ENCODE peak calls at places on chromosome 19, in six cellular contexts. One of them, this sample, is unnamed.

GRCh38 chr19:20840371-20840770 is 64.3 kb downstream of the ZNF66 start:
- DNase-seq in astrocyte: no peak
- DNase-seq in CD8-positive, alpha-beta T cell: no peak
- DNase-seq in cardiac muscle cell: no peak
- DNase-seq in right atrium auricular region: no peak
- DNase-seq in AG04450: no peak
- DNase-seq in this sample: no peak

GRCh38 chr19:58181902-58182576 is 822 bp upstream of the ZNF274 start:
- DNase-seq in astrocyte: no peak
- DNase-seq in CD8-positive, alpha-beta T cell: peak; percentile 70
- DNase-seq in cardiac muscle cell: peak; percentile 55
- DNase-seq in right atrium auricular region: no peak
- DNase-seq in AG04450: no peak
- DNase-seq in this sample: no peak

GRCh38 chr19:46489445-46490272 is 6.0 kb downstream of the PNMA8B start:
- DNase-seq in astrocyte: peak; percentile 76
- DNase-seq in CD8-positive, alpha-beta T cell: no peak
- DNase-seq in cardiac muscle cell: peak; percentile 81
- DNase-seq in right atrium auricular region: peak; percentile 77
- DNase-seq in AG04450: no peak
- DNase-seq in this sample: no peak

GRCh38 chr19:44757735-44758505 is 9.4 kb downstream of the BCL3 start:
- DNase-seq in astrocyte: no peak
- DNase-seq in CD8-positive, alpha-beta T cell: no peak
- DNase-seq in cardiac muscle cell: peak; percentile 77
- DNase-seq in right atrium auricular region: peak; percentile 82
- DNase-seq in AG04450: no peak
- DNase-seq in this sample: no peak

GRCh38 chr19:1944088-1944915 is 3.3 kb downstream of the CSNK1G2 start:
- DNase-seq in astrocyte: no peak
- DNase-seq in CD8-positive, alpha-beta T cell: no peak
- DNase-seq in cardiac muscle cell: no peak
- DNase-seq in right atrium auricular region: no peak
- DNase-seq in AG04450: no peak
- DNase-seq in this sample: no peak

GRCh38 chr19:33195711-33196347 is 1.7 kb downstream of the LRP3 start:
- DNase-seq in astrocyte: no peak
- DNase-seq in CD8-positive, alpha-beta T cell: no peak
- DNase-seq in cardiac muscle cell: no peak
- DNase-seq in right atrium auricular region: no peak
- DNase-seq in AG04450: no peak
- DNase-seq in this sample: no peak

GRCh38 chr19:38842439-38843174 is 7.2 kb downstream of the HNRNPL start:
- DNase-seq in astrocyte: no peak
- DNase-seq in CD8-positive, alpha-beta T cell: peak; percentile 81
- DNase-seq in cardiac muscle cell: no peak
- DNase-seq in right atrium auricular region: no peak
- DNase-seq in AG04450: no peak
- DNase-seq in this sample: no peak

GRCh38 chr19:5261151-5261890 is 79.3 kb downstream of the PTPRS start:
- DNase-seq in astrocyte: no peak
- DNase-seq in CD8-positive, alpha-beta T cell: no peak
- DNase-seq in cardiac muscle cell: no peak
- DNase-seq in right atrium auricular region: no peak
- DNase-seq in AG04450: no peak
- DNase-seq in this sample: no peak

GRCh38 chr19:27774337-27774736 is 1438.6 kb downstream of the UQCRFS1 start:
- DNase-seq in astrocyte: no peak
- DNase-seq in CD8-positive, alpha-beta T cell: no peak
- DNase-seq in cardiac muscle cell: no peak
- DNase-seq in right atrium auricular region: peak; percentile 23
- DNase-seq in AG04450: no peak
- DNase-seq in this sample: no peak

GRCh38 chr19:3358919-3359849 is 7.2 kb upstream of the NFIC start:
- DNase-seq in astrocyte: no peak
- DNase-seq in CD8-positive, alpha-beta T cell: peak; percentile 82
- DNase-seq in cardiac muscle cell: peak; percentile 72
- DNase-seq in right atrium auricular region: no peak
- DNase-seq in AG04450: no peak
- DNase-seq in this sample: no peak

GRCh38 chr19:14072535-14073231 is at the start of gene MISP3:
- DNase-seq in astrocyte: peak; percentile 40
- DNase-seq in CD8-positive, alpha-beta T cell: no peak
- DNase-seq in cardiac muscle cell: no peak
- DNase-seq in right atrium auricular region: no peak
- DNase-seq in AG04450: no peak
- DNase-seq in this sample: no peak

GRCh38 chr19:14000691-14001365 is 5.3 kb downstream of the RFX1 start:
- DNase-seq in astrocyte: no peak
- DNase-seq in CD8-positive, alpha-beta T cell: no peak
- DNase-seq in cardiac muscle cell: no peak
- DNase-seq in right atrium auricular region: no peak
- DNase-seq in AG04450: no peak
- DNase-seq in this sample: no peak

GRCh38 chr19:5246554-5247155 is 94.0 kb downstream of the PTPRS start:
- DNase-seq in astrocyte: no peak
- DNase-seq in CD8-positive, alpha-beta T cell: no peak
- DNase-seq in cardiac muscle cell: no peak
- DNase-seq in right atrium auricular region: no peak
- DNase-seq in AG04450: no peak
- DNase-seq in this sample: no peak

GRCh38 chr19:10390652-10391286 is 10.4 kb upstream of the TYK2 start:
- DNase-seq in astrocyte: peak; percentile 36
- DNase-seq in CD8-positive, alpha-beta T cell: peak; percentile 80
- DNase-seq in cardiac muscle cell: peak; percentile 81
- DNase-seq in right atrium auricular region: peak; percentile 75
- DNase-seq in AG04450: peak; percentile 46
- DNase-seq in this sample: peak; percentile 69

GRCh38 chr19:791605-792360 is 5.5 kb upstream of the PTBP1 start:
- DNase-seq in astrocyte: no peak
- DNase-seq in CD8-positive, alpha-beta T cell: no peak
- DNase-seq in cardiac muscle cell: peak; percentile 62
- DNase-seq in right atrium auricular region: no peak
- DNase-seq in AG04450: no peak
- DNase-seq in this sample: no peak

GRCh38 chr19:39829702-39830275 is 4.2 kb downstream of the DYRK1B start:
- DNase-seq in astrocyte: no peak
- DNase-seq in CD8-positive, alpha-beta T cell: no peak
- DNase-seq in cardiac muscle cell: no peak
- DNase-seq in right atrium auricular region: no peak
- DNase-seq in AG04450: no peak
- DNase-seq in this sample: peak; percentile 34

GRCh38 chr19:13983213-13983889 is 22.8 kb downstream of the RFX1 start:
- DNase-seq in astrocyte: no peak
- DNase-seq in CD8-positive, alpha-beta T cell: peak; percentile 79
- DNase-seq in cardiac muscle cell: no peak
- DNase-seq in right atrium auricular region: no peak
- DNase-seq in AG04450: no peak
- DNase-seq in this sample: no peak

GRCh38 chr19:14901675-14902260 is 15.8 kb upstream of the OR7A17 start:
- DNase-seq in astrocyte: no peak
- DNase-seq in CD8-positive, alpha-beta T cell: no peak
- DNase-seq in cardiac muscle cell: peak; percentile 5
- DNase-seq in right atrium auricular region: no peak
- DNase-seq in AG04450: no peak
- DNase-seq in this sample: no peak

GRCh38 chr19:30426864-30427263 is 54.7 kb downstream of the ZNF536 start:
- DNase-seq in astrocyte: no peak
- DNase-seq in CD8-positive, alpha-beta T cell: no peak
- DNase-seq in cardiac muscle cell: no peak
- DNase-seq in right atrium auricular region: no peak
- DNase-seq in AG04450: no peak
- DNase-seq in this sample: no peak

GRCh38 chr19:30428856-30429255 is 56.7 kb downstream of the ZNF536 start:
- DNase-seq in astrocyte: no peak
- DNase-seq in CD8-positive, alpha-beta T cell: no peak
- DNase-seq in cardiac muscle cell: no peak
- DNase-seq in right atrium auricular region: peak; percentile 47
- DNase-seq in AG04450: no peak
- DNase-seq in this sample: no peak

GRCh38 chr19:30428281-30428680 is 56.1 kb downstream of the ZNF536 start:
- DNase-seq in astrocyte: no peak
- DNase-seq in CD8-positive, alpha-beta T cell: no peak
- DNase-seq in cardiac muscle cell: no peak
- DNase-seq in right atrium auricular region: peak; percentile 16
- DNase-seq in AG04450: no peak
- DNase-seq in this sample: no peak

GRCh38 chr19:30423481-30423880 is 51.3 kb downstream of the ZNF536 start:
- DNase-seq in astrocyte: no peak
- DNase-seq in CD8-positive, alpha-beta T cell: no peak
- DNase-seq in cardiac muscle cell: no peak
- DNase-seq in right atrium auricular region: peak; percentile 46
- DNase-seq in AG04450: no peak
- DNase-seq in this sample: no peak

DNA sequence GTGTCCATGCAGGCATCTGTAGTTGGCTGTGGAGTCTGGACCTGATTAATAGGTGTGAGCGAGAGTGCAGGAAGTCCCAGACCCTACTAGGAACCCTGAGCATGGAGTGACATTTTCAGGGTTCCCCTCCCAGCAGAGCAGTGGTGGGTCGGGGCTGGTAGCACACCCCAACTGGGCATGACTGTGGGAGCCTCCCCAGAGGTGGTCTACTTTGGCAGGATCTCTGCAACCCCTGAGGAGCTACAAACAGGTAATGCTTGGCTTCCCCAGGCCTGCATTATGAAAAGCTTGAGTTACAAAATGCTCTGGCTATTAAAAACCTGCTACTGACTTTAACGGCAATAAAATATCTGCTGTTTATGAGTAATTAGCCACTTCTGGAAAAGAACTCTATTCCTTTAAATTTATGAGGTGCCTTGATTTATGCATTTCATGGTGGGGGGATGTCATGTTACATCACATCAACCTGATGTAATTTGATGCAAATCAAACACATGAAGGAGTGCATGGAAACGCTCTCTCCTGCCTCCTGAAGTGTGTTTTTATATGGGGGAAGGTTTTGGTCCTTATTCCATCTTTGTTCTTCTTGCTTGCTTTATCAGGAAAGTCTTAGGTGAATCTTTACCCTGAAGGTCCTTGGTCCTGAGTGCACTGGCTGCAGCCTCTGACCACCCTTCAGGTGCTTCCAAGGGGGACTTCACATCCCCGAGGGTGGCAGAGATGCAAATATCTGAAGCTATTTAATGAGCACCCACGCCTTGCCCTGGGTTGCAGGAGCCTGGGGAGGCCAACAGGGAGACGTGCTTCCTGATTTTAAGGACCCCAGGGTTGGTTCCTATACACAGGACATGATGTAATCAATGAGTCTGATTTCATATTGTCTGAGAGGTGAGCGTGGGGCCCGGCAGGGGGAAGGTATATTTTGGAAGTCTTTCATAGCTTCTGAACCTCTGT is 54.0 kb downstream of the ZNF536 start:
- DNase-seq in astrocyte: no peak
- DNase-seq in CD8-positive, alpha-beta T cell: no peak
- DNase-seq in cardiac muscle cell: no peak
- DNase-seq in right atrium auricular region: peak; percentile 28
- DNase-seq in AG04450: no peak
- DNase-seq in this sample: no peak
- TF ChIP-seq CTCF in astrocyte: no peak
- TF ChIP-seq CTCF in CD8-positive, alpha-beta T cell: no peak
- TF ChIP-seq CTCF in cardiac muscle cell: no peak
- TF ChIP-seq CTCF in right atrium auricular region: no peak
- TF ChIP-seq CTCF in AG04450: no peak
- TF ChIP-seq CTCF in this sample: no peak

DNA sequence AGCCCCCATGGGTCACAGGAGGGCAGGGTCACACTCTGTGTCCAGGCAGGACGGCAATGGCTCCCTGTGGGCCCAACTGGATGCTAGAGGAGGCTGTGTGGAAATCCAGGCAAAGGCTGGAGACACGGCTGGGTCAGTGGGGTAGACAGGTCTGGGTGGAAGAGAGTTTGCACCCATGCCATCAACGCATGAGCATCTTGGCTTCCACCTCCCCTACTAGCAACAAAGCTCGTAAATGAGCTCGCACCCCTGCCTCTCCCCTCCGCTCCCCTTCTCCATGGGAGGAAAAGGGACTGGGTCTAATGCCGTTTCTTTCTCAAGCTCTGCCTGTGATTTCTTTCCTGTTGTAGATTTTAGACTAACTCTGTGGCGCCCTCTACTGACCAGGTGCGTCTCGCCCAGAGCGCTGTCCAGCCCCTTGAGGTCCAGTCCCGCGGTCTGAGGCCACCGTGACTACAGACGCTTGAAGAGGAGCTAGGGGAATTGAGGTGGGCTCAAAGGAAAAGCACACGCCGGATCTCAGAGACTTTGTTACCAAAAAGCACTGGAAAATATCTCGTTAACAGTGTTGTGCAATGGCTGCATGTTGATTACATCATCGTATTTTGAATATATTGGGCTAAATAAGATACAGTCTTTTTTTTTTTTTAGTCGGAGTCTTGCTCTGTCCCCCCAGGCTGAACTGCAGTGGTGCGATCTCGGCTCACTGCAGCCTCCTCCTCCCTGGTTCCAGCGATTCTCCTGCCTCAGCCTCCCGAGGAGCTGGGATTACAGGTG is 50.7 kb upstream of the USP29 start:
- DNase-seq in astrocyte: no peak
- DNase-seq in CD8-positive, alpha-beta T cell: no peak
- DNase-seq in cardiac muscle cell: no peak
- DNase-seq in right atrium auricular region: no peak
- DNase-seq in AG04450: no peak
- DNase-seq in this sample: no peak
- TF ChIP-seq CTCF in astrocyte: no peak
- TF ChIP-seq CTCF in CD8-positive, alpha-beta T cell: no peak
- TF ChIP-seq CTCF in cardiac muscle cell: no peak
- TF ChIP-seq CTCF in right atrium auricular region: peak; percentile 19
- TF ChIP-seq CTCF in AG04450: no peak
- TF ChIP-seq CTCF in this sample: no peak

GRCh38 chr19:35154535-35155406 is at the start of gene FXYD5:
- DNase-seq in astrocyte: peak; percentile 70
- DNase-seq in CD8-positive, alpha-beta T cell: peak; percentile 74
- DNase-seq in cardiac muscle cell: peak; percentile 88
- DNase-seq in right atrium auricular region: peak; percentile 85
- DNase-seq in AG04450: peak; percentile 27
- DNase-seq in this sample: peak; percentile 89
- TF ChIP-seq CTCF in astrocyte: no peak
- TF ChIP-seq CTCF in CD8-positive, alpha-beta T cell: no peak
- TF ChIP-seq CTCF in cardiac muscle cell: peak; percentile 15
- TF ChIP-seq CTCF in right atrium auricular region: no peak
- TF ChIP-seq CTCF in AG04450: peak; percentile 18
- TF ChIP-seq CTCF in this sample: no peak

GRCh38 chr19:17676295-17676694 is 11.9 kb downstream of the UNC13A start:
- DNase-seq in astrocyte: no peak
- DNase-seq in CD8-positive, alpha-beta T cell: no peak
- DNase-seq in cardiac muscle cell: no peak
- DNase-seq in right atrium auricular region: no peak
- DNase-seq in AG04450: no peak
- DNase-seq in this sample: no peak

GRCh38 chr19:17678836-17679235 is 9.3 kb downstream of the UNC13A start:
- DNase-seq in astrocyte: no peak
- DNase-seq in CD8-positive, alpha-beta T cell: no peak
- DNase-seq in cardiac muscle cell: no peak
- DNase-seq in right atrium auricular region: no peak
- DNase-seq in AG04450: no peak
- DNase-seq in this sample: no peak

GRCh38 chr19:17673937-17674799 is 14.0 kb downstream of the UNC13A start:
- DNase-seq in astrocyte: no peak
- DNase-seq in CD8-positive, alpha-beta T cell: no peak
- DNase-seq in cardiac muscle cell: no peak
- DNase-seq in right atrium auricular region: no peak
- DNase-seq in AG04450: no peak
- DNase-seq in this sample: no peak

GRCh38 chr19:17679526-17680234 is 8.5 kb downstream of the UNC13A start:
- DNase-seq in astrocyte: no peak
- DNase-seq in CD8-positive, alpha-beta T cell: no peak
- DNase-seq in cardiac muscle cell: no peak
- DNase-seq in right atrium auricular region: no peak
- DNase-seq in AG04450: no peak
- DNase-seq in this sample: no peak

GRCh38 chr19:17677002-17677401 is 11.2 kb downstream of the UNC13A start:
- DNase-seq in astrocyte: no peak
- DNase-seq in CD8-positive, alpha-beta T cell: no peak
- DNase-seq in cardiac muscle cell: no peak
- DNase-seq in right atrium auricular region: no peak
- DNase-seq in AG04450: no peak
- DNase-seq in this sample: no peak
- TF ChIP-seq CTCF in astrocyte: no peak
- TF ChIP-seq CTCF in CD8-positive, alpha-beta T cell: no peak
- TF ChIP-seq CTCF in cardiac muscle cell: peak; percentile 9
- TF ChIP-seq CTCF in right atrium auricular region: no peak
- TF ChIP-seq CTCF in AG04450: peak; percentile 3
- TF ChIP-seq CTCF in this sample: no peak